ENCODE peak calls at places on chromosomes 5 and 9, in five cellular contexts. C is skeletal muscle cell; F is T-helper 1 cell; P is PC-9; L is stimulated activated CD4-positive, alpha-beta T cell treated with anti-CD3 and anti-CD28 coated beads, Interleukin-12 subunit alpha, Interleukin-12 subunit beta, amount 100 ng/mL, for 24 hours. D is an unnamed sample.

GRCh38 chr5:139415221-139415861 is 11.5 kb upstream of the SPATA24 start:
- DNase-seq in L (no peak), C (no peak), F (no peak), P (no peak), D (no peak)

GRCh38 chr5:153151558-153151957 is 338.9 kb upstream of the GRIA1 start:
- DNase-seq in P (no peak), C (no peak), L (no peak), F (no peak), D (no peak)

GRCh38 chr9:99169086-99169485 is 52.7 kb downstream of the ALG2 start:
- DNase-seq in P (no peak), C (no peak), L (no peak), F (no peak), D (no peak)

GRCh38 chr5:154467655-154468354 is 10.2 kb downstream of the HAND1 start:
- DNase-seq in F (peak), L (peak), C (no peak), P (peak), D (no peak)

GRCh38 chr5:79202076-79202475 is 33.9 kb upstream of the JMY start:
- DNase-seq in P (no peak), L (no peak), F (no peak), C (peak), D (no peak)

GRCh38 chr5:7795311-7795710 is 55.6 kb downstream of the CFAP90 start:
- DNase-seq in L (no peak), F (no peak), P (no peak), C (no peak), D (no peak)

GRCh38 chr5:7787770-7788169 is 63.2 kb downstream of the CFAP90 start:
- DNase-seq in F (no peak), P (no peak), L (no peak), C (no peak), D (no peak)

GRCh38 chr5:14419686-14420085 is 161.9 kb upstream of the OTULINL start:
- DNase-seq in C (no peak), P (no peak), L (no peak), F (no peak), D (no peak)

GRCh38 chr5:72511371-72512178 is 4.4 kb upstream of the ZNF366 start:
- DNase-seq in F (no peak), L (no peak), C (no peak), P (peak), D (no peak)

GRCh38 chr5:72817639-72818266 is 1.3 kb downstream of the TNPO1 start:
- DNase-seq in F (no peak), C (no peak), P (no peak), L (no peak), D (no peak)

GRCh38 chr9:1619915-1620705 is 395.0 kb upstream of the SMARCA2 start:
- DNase-seq in F (no peak), L (no peak), C (no peak), P (no peak), D (no peak)

GRCh38 chr5:132010645-132011560 is 555 bp downstream of the ACSL6 start:
- DNase-seq in F (no peak), C (no peak), P (no peak), L (no peak), D (peak)

GRCh38 chr5:124193371-124193789 is 553.1 kb downstream of the ZNF608 start:
- DNase-seq in L (no peak), C (peak), F (no peak), P (no peak), D (no peak)

GRCh38 chr9:37692622-37693221 is 42.0 kb downstream of the FRMPD1 start:
- DNase-seq in F (no peak), L (no peak), C (no peak), P (no peak), D (no peak)

GRCh38 chr5:73672130-73672529 is 46.1 kb downstream of the ARHGEF28 start:
- DNase-seq in F (no peak), C (no peak), L (no peak), P (no peak), D (no peak)

GRCh38 chr5:65050140-65050539 is 281.4 kb downstream of the CWC27 start:
- DNase-seq in P (no peak), L (no peak), F (no peak), C (no peak), D (no peak)

GRCh38 chr9:4923580-4924544 is 61.2 kb upstream of the JAK2 start:
- DNase-seq in F (no peak), L (no peak), P (no peak), C (no peak), D (no peak)

GRCh38 chr5:173721259-173722232 is 105.1 kb upstream of the BOD1 start:
- DNase-seq in L (no peak), P (no peak), F (no peak), C (no peak), D (no peak)

GRCh38 chr9:4850611-4851010 is 57.9 kb downstream of the RCL1 start:
- DNase-seq in F (no peak), P (no peak), C (no peak), L (no peak), D (no peak)

GRCh38 chr9:9557804-9558334 is 1054.9 kb downstream of the PTPRD start:
- DNase-seq in L (no peak), F (no peak), C (no peak), P (no peak), D (no peak)

GRCh38 chr5:88689662-88690351 is 193.2 kb downstream of the MEF2C start:
- DNase-seq in P (no peak), L (no peak), F (no peak), C (no peak), D (no peak)

GRCh38 chr9:74952281-74953151 is at the start of gene C9orf40:
- DNase-seq in C (peak), F (peak), L (peak), P (peak), D (peak)

GRCh38 chr5:115816226-115817042 is at the start of gene CDO1:
- DNase-seq in C (peak), F (no peak), P (no peak), L (no peak), D (peak)

GRCh38 chr5:135248801-135249231 is 150.2 kb downstream of the MACROH2A1 start:
- DNase-seq in L (no peak), F (no peak), P (no peak), C (no peak), D (peak)

GRCh38 chr5:14178671-14179211 is 35.6 kb downstream of the TRIO start:
- DNase-seq in F (no peak), L (no peak), C (peak), P (no peak), D (no peak)

GRCh38 chr5:78760411-78761169 is 112.0 kb upstream of the LHFPL2 start:
- DNase-seq in L (no peak), C (no peak), F (no peak), P (no peak), D (no peak)

GRCh38 chr5:7317751-7318150 is 78.2 kb upstream of the ADCY2 start:
- DNase-seq in L (no peak), P (no peak), C (no peak), F (no peak), D (no peak)

GRCh38 chr5:88826959-88827585 is 55.9 kb downstream of the MEF2C start:
- DNase-seq in F (no peak), C (peak), L (no peak), P (no peak), D (no peak)

GRCh38 chr5:13572188-13572587 is 372.3 kb downstream of the DNAH5 start:
- DNase-seq in L (no peak), C (no peak), P (no peak), F (no peak), D (no peak)

GRCh38 chr5:149636861-149637246 is 55.6 kb downstream of the ARHGEF37 start:
- DNase-seq in P (peak), C (no peak), L (no peak), F (no peak), D (peak)

GRCh38 chr5:134177197-134178171 is 734 bp upstream of the SKP1 start:
- DNase-seq in F (no peak), L (no peak), C (no peak), P (peak), D (no peak)

GRCh38 chr9:137613738-137614523 is 4.9 kb upstream of the EHMT1 start:
- DNase-seq in L (no peak), P (no peak), C (no peak), F (no peak), D (no peak)

GRCh38 chr5:150068472-150068871 is 17.9 kb downstream of the CSF1R start:
- DNase-seq in L (no peak), F (no peak), P (peak), C (no peak), D (no peak)

GRCh38 chr5:180799902-180800801 is 2.5 kb downstream of the MGAT1 start:
- DNase-seq in F (no peak), P (peak), C (no peak), L (no peak), D (no peak)

GRCh38 chr5:52774005-52774410 is 13.7 kb upstream of the ITGA1 start:
- DNase-seq in C (no peak), F (no peak), P (no peak), L (no peak), D (no peak)

GRCh38 chr5:38465702-38466443 is 90.6 kb downstream of the LIFR start:
- DNase-seq in F (no peak), C (no peak), L (no peak), P (no peak), D (no peak)

GRCh38 chr5:114101153-114101552 is 260.7 kb upstream of the KCNN2 start:
- DNase-seq in P (no peak), C (peak), L (no peak), F (no peak), D (no peak)

GRCh38 chr5:95440825-95441224 is 49.7 kb downstream of the FAM81B start:
- DNase-seq in F (no peak), C (no peak), P (no peak), L (no peak), D (no peak)

D was measured in mesenteric fat pad.